ENCODE peak calls at places on chromosomes 13 and 19, in nine cellular contexts. Y is substantia nigra; R is posterior vena cava; I is EH; E is stromal cell of bone marrow; C is hypothalamus; Z is stimulated activated CD8-positive, alpha-beta memory T cell treated with anti-CD3 and anti-CD28 coated beads, Interleukin-15, amount 100 ng/mL, for 24 hours; T is endothelial cell; H is spleen. L is an unnamed sample.

GRCh38 chr13:105442941-105443340 is 1092.5 kb downstream of the EFNB2 start:
- DNase-seq in Y (no peak), R (no peak), I (peak; percentile 89), E (peak; percentile 98), C (no peak), Z (no peak), T (no peak), H (no peak), L (no peak)

GRCh38 chr19:31528261-31528660 is 179.0 kb upstream of the TSHZ3 start:
- DNase-seq in Y (no peak), R (no peak), I (no peak), E (no peak), C (no peak), Z (no peak), T (no peak), H (no peak), L (no peak)

GRCh38 chr19:3526507-3527244 is 12.3 kb upstream of the TEKTIP1 start:
- DNase-seq in Y (no peak), R (no peak), I (no peak), E (no peak), C (no peak), Z (no peak), T (no peak), H (no peak), L (no peak)

GRCh38 chr13:26485288-26485687 is 72.2 kb upstream of the WASF3 start:
- DNase-seq in Y (no peak), R (peak; percentile 38), I (no peak), E (no peak), C (peak; percentile 14), Z (no peak), T (no peak), H (no peak), L (no peak)

GRCh38 chr13:39415403-39415802 is 187.6 kb downstream of the LHFPL6 start:
- DNase-seq in Y (peak; percentile 32), R (no peak), I (peak; percentile 65), E (no peak), C (peak; percentile 52), Z (no peak), T (peak; percentile 47), H (no peak), L (no peak)

GRCh38 chr13:32595306-32595705 is 9.1 kb downstream of the PDS5B start:
- DNase-seq in Y (no peak), R (no peak), I (no peak), E (no peak), C (no peak), Z (no peak), T (no peak), H (no peak), L (no peak)

GRCh38 chr19:32879741-32880140 is 10.2 kb upstream of the SLC7A9 start:
- DNase-seq in Y (no peak), R (peak; percentile 74), I (no peak), E (no peak), C (no peak), Z (no peak), T (no peak), H (peak; percentile 50), L (no peak)

GRCh38 chr19:10450853-10451609 is 30.7 kb downstream of the PDE4A start:
- DNase-seq in Y (no peak), R (no peak), I (peak; percentile 9), E (no peak), C (no peak), Z (no peak), T (no peak), H (no peak), L (no peak)

GRCh38 chr13:32107474-32107873 is 75.9 kb downstream of the FRY start:
- DNase-seq in Y (no peak), R (no peak), I (no peak), E (no peak), C (no peak), Z (no peak), T (no peak), H (no peak), L (no peak)

L was measured in SK-N-DZ.